ENCODE peak calls at places on chromosome 17, in nine cellular contexts. P, M, U, I, Q, O, F, A and T are unnamed samples.
A peak's percentile ranks its signal among the peaks of the same experiment; 100 is the strongest.

GRCh38 chr17:62895256-62895649 is 70.8 kb upstream of the TANC2 start:
- DNase-seq in O (no peak), F (no peak), I (no peak), A (no peak), U (no peak), M (no peak), P (no peak), Q (no peak), T (no peak)

GRCh38 chr17:48330877-48331276 is 99.1 kb downstream of the SKAP1 start:
- DNase-seq in I (no peak), U (no peak), P (no peak), F (no peak), A (no peak), Q (no peak), O (no peak), M (no peak), T (no peak)

GRCh38 chr17:83055911-83056582 is 23.4 kb upstream of the METRNL start:
- DNase-seq in M (peak; percentile 81), I (peak; percentile 90), P (no peak), O (peak; percentile 45), U (peak; percentile 84), Q (peak; percentile 44), A (no peak), F (no peak), T (peak; percentile 36)

GRCh38 chr17:35536664-35537160 is 766 bp downstream of the SLFN12L start:
- DNase-seq in M (no peak), I (no peak), P (no peak), Q (no peak), A (no peak), O (no peak), F (no peak), U (no peak), T (no peak)

GRCh38 chr17:79797492-79798295 is 817 bp upstream of the CBX8 start:
- DNase-seq in O (no peak), I (no peak), A (no peak), Q (peak; percentile 72), M (no peak), U (no peak), P (no peak), F (no peak), T (no peak)

GRCh38 chr17:57465551-57465950 is 209.2 kb downstream of the MSI2 start:
- DNase-seq in O (no peak), A (no peak), U (no peak), P (no peak), I (no peak), F (no peak), Q (no peak), M (peak; percentile 44), T (no peak)

GRCh38 chr17:68704897-68705296 is 103.7 kb upstream of the FAM20A start:
- DNase-seq in U (peak; percentile 46), F (no peak), P (no peak), M (peak; percentile 40), Q (no peak), I (no peak), A (no peak), O (no peak), T (no peak)

GRCh38 chr17:20120835-20121234 is 111.7 kb downstream of the SPECC1 start:
- DNase-seq in F (no peak), A (no peak), U (no peak), Q (no peak), O (no peak), I (no peak), M (no peak), P (no peak), T (no peak)

GRCh38 chr17:60095381-60095780 is 16.7 kb upstream of the HEATR6 start:
- DNase-seq in O (no peak), M (no peak), I (no peak), A (no peak), Q (no peak), P (no peak), U (no peak), F (no peak), T (no peak)

GRCh38 chr17:38563362-38564253 is 42.1 kb downstream of the SRCIN1 start:
- DNase-seq in I (no peak), P (no peak), M (no peak), O (no peak), A (peak; percentile 58), U (no peak), F (no peak), Q (no peak), T (no peak)

GRCh38 chr17:43832976-43833829 is at the start of gene MPP3:
- DNase-seq in P (peak; percentile 58), O (peak; percentile 72), U (peak; percentile 55), M (peak; percentile 56), F (peak; percentile 42), Q (peak; percentile 87), A (peak; percentile 87), I (peak; percentile 91), T (peak; percentile 70)

GRCh38 chr17:40065041-40065770 is 2.4 kb downstream of the THRA start:
- DNase-seq in O (no peak), M (peak; percentile 58), U (peak; percentile 33), F (no peak), I (no peak), P (no peak), Q (no peak), A (peak; percentile 47), T (no peak)

DNA sequence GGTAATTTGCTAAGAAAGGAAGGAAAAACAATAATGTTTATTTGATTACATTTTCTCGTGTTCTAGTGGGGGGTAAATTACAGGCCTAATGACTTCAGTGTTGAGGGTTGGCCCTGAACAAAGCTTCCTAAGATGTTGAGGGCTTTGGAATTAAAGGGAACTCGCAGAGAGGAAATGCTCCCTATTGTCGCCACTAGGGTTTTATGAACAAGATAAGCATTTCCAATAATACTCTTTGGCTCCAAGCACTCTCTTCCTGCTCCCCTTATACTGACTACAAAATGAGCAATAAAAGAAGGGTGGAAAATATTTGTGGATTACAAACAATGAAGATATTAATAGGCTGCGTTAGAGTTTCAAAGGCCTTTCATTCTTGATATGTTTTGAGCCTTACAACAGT is 363.6 kb downstream of the HS3ST3B1 start:
- DNase-seq in M (no peak), A (no peak), O (no peak), Q (no peak), U (no peak), P (no peak), F (no peak), I (peak; percentile 12), T (no peak)
- TF ChIP-seq CTCF in M (no peak), A (no peak), O (no peak), Q (no peak), U (no peak), P (no peak), F (no peak), I (no peak), T (no peak)

GRCh38 chr17:61619493-61619892 is 28.5 kb upstream of the NACA2 start:
- DNase-seq in A (no peak), P (no peak), M (no peak), F (no peak), Q (no peak), I (no peak), O (no peak), U (peak; percentile 14), T (no peak)

GRCh38 chr17:61618950-61619349 is 27.9 kb upstream of the NACA2 start:
- DNase-seq in M (no peak), U (no peak), I (no peak), Q (no peak), A (no peak), F (no peak), O (no peak), P (no peak), T (no peak)

GRCh38 chr17:61617261-61617660 is 26.2 kb upstream of the NACA2 start:
- DNase-seq in Q (no peak), P (no peak), I (no peak), A (no peak), O (no peak), U (no peak), F (no peak), M (no peak), T (no peak)

GRCh38 chr17:61614219-61614618 is 23.2 kb upstream of the NACA2 start:
- DNase-seq in A (no peak), O (no peak), F (no peak), Q (no peak), M (no peak), I (no peak), U (no peak), P (no peak), T (no peak)

GRCh38 chr17:61616783-61617182 is 25.8 kb upstream of the NACA2 start:
- DNase-seq in Q (no peak), M (no peak), F (no peak), U (no peak), A (no peak), P (no peak), I (no peak), O (no peak), T (no peak)
- TF ChIP-seq CTCF in Q (no peak), M (no peak), F (no peak), U (no peak), A (no peak), P (no peak), I (no peak), O (no peak), T (no peak)

DNA sequence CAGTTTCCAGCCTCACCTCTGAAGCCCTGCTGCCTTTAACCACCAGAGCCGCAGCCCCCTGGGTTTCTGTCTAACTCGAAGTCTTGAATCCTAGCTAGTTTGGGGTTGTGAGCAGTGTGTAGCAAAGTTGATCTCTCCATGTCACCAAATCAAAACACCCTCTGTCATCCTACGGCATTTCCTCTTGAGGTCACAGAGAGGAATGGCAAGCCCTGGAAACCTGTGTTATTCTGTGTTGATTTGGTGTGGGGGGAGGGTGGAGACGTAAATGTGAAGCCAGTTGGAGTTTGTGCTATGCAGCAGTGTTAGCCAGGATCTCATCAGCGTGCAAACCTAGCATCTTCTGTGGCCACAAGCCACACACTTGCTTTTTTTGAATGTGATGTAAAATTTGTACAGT is 5.1 kb upstream of the LGALS9 start:
- DNase-seq in F (no peak), M (no peak), A (no peak), O (no peak), U (no peak), I (no peak), P (no peak), Q (no peak), T (no peak)
- TF ChIP-seq CTCF in F (no peak), M (no peak), A (no peak), O (no peak), U (no peak), I (no peak), P (no peak), Q (no peak), T (no peak)

GRCh38 chr17:66900126-66901010 is 64.1 kb upstream of the CACNG4 start:
- DNase-seq in I (peak; percentile 72), F (no peak), O (no peak), P (no peak), Q (no peak), M (peak; percentile 8), U (peak; percentile 28), A (no peak), T (no peak)
- TF ChIP-seq CTCF in I (peak; percentile 84), F (peak; percentile 40), O (no peak), P (peak; percentile 44), Q (no peak), M (peak; percentile 23), U (peak; percentile 20), A (peak; percentile 48), T (no peak)